ENCODE peak calls at places on chromosomes 16 and 17, in four cellular contexts. P is IMR-90, R is H9, K is mesendoderm. H is an unnamed sample.

GRCh38 chr17:50447870-50448573 is 20.7 kb downstream of the CHAD start:
- DNase-seq in P (no peak), R (no peak), K (no peak), H (no peak)

GRCh38 chr17:21296097-21297025 is 11.8 kb downstream of the MAP2K3 start:
- DNase-seq in P (peak), R (no peak), K (no peak), H (no peak)

GRCh38 chr16:83994087-83994486 is 26.0 kb downstream of the NECAB2 start:
- DNase-seq in P (peak), R (no peak), K (peak), H (no peak)

GRCh38 chr17:57566724-57567123 is 178.4 kb downstream of the CCDC182 start:
- DNase-seq in P (no peak), R (no peak), K (no peak), H (no peak)

GRCh38 chr17:968812-969766 is 10.5 kb downstream of the NXN start:
- DNase-seq in P (no peak), R (no peak), K (no peak), H (no peak)

GRCh38 chr17:81073967-81074366 is 39.0 kb downstream of the BAIAP2 start:
- DNase-seq in P (no peak), R (no peak), K (no peak), H (no peak)

GRCh38 chr17:2025622-2026309 is 632 bp upstream of the RTN4RL1 start:
- DNase-seq in P (peak), R (peak), K (peak), H (peak)

GRCh38 chr16:27321013-27321960 is 7.5 kb downstream of the IL4R start:
- DNase-seq in P (peak), R (no peak), K (no peak), H (no peak)

GRCh38 chr17:64406321-64407200 is 15.9 kb upstream of the PECAM1 start:
- DNase-seq in P (no peak), R (no peak), K (peak), H (no peak)

GRCh38 chr16:19898924-19899604 is 14.4 kb upstream of the GPRC5B start:
- DNase-seq in P (peak), R (peak), K (peak), H (peak)

GRCh38 chr17:20105539-20106291 is 96.6 kb downstream of the SPECC1 start:
- DNase-seq in P (no peak), R (peak), K (peak), H (no peak)

GRCh38 chr16:8555400-8555799 is 34.9 kb downstream of the TMEM114 start:
- DNase-seq in P (no peak), R (no peak), K (no peak), H (no peak)

GRCh38 chr17:81713004-81713555 is 996 bp downstream of the SLC25A10 start:
- DNase-seq in P (no peak), R (no peak), K (no peak), H (no peak)

GRCh38 chr16:51636913-51637743 is 486.1 kb upstream of the SALL1 start:
- DNase-seq in P (no peak), R (peak), K (peak), H (no peak)
- H2AK5ac ChIP-seq in P (peak), R (no peak), K (peak), H (no peak)

GRCh38 chr16:11349599-11350276 is 4.5 kb downstream of the RMI2 start:
- DNase-seq in P (peak), R (no peak), K (no peak), H (no peak)
- H2AK5ac ChIP-seq in P (peak), R (no peak), K (no peak), H (no peak)

DNA sequence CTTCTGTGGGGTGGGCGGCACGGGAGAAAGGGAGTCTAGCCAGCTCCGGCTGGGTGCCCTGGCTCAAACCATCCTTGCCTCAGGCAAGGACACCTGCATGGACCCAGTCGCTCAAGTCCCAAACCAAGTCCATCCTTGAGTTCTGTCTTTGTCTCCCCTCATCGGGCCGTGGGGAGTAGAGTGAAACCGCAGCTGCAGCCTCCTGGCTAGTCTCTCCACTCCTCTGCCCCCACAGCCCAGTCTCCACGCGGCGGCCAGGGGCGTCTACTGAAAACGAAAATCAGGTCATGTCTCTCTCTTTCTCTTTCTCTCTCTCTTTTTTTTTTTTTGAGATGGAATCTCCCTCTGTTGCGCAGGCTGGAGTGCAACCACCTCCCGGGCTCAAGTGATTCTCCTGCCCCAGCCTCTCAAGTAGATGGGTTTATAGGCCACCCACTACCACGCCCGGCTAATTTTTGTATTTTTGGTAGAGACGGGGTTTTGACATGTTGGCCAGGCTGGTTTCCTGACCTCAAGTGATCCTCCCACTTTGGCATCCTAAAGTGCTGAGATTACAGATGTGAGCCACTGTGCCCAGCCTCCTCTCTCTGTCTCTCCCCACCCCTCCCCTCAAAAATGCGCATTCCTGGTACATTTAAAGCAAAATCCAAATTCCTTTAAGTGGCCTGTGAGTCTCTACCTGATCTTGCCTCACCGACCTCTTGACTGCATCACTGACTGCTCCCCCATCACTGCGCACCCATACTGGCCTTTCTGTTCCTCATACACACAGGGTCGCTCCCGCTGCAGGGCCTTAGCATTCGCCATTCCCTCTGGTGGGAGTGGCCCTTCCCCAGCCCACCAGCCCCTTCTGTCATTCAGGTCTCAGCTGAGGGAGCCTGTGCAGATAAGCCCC is 17.7 kb upstream of the RMI2 start:
- DNase-seq in P (no peak), R (peak), K (peak), H (no peak)
- H2AK5ac ChIP-seq in P (peak), R (peak), K (peak), H (peak)

GRCh38 chr17:29045734-29046133 is 2.8 kb downstream of the PIPOX start:
- DNase-seq in P (no peak), R (no peak), K (no peak), H (no peak)
- H2AK5ac ChIP-seq in P (no peak), R (no peak), K (no peak), H (no peak)

DNA sequence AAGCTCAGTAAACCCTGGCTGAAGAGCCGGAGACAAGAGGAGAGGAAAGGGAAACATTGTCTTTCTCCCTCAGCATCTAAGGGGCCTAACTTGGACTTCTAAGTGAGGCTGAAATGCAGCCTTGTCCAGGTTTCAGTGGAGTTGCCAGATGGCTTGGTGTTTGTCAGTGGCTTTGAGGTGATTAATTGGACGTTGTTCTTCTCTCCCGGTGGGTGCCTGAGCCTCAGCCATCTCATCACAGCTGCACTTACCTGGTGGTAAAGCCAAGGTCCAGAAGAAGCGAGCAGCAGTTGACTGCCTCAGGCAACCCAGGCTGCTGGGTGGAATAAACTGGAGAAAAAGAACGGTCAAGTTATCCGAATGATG is 202.2 kb upstream of the NLRP1 start:
- DNase-seq in P (no peak), R (no peak), K (no peak), H (no peak)
- H2AK5ac ChIP-seq in P (peak), R (no peak), K (no peak), H (no peak)

GRCh38 chr16:29791845-29792797 is 1.6 kb downstream of the KIF22 start:
- DNase-seq in P (no peak), R (no peak), K (no peak), H (no peak)

GRCh38 chr16:29790183-29790948 is at the start of gene KIF22:
- DNase-seq in P (peak), R (peak), K (peak), H (peak)

GRCh38 chr16:29794231-29794710 is 3.7 kb downstream of the KIF22 start:
- DNase-seq in P (no peak), R (no peak), K (no peak), H (no peak)

GRCh38 chr16:29790949-29791844 is 646 bp downstream of the KIF22 start:
- DNase-seq in P (no peak), R (no peak), K (no peak), H (no peak)

GRCh38 chr16:29789775-29790182 is 772 bp upstream of the KIF22 start:
- DNase-seq in P (no peak), R (no peak), K (no peak), H (no peak)
- H2AK5ac ChIP-seq in P (peak), R (no peak), K (peak), H (peak)

GRCh38 chr16:23504076-23504452 is 6.2 kb downstream of the GGA2 start:
- DNase-seq in P (peak), R (no peak), K (no peak), H (no peak)
- H2AK5ac ChIP-seq in P (no peak), R (no peak), K (no peak), H (no peak)

H was measured in neuronal stem cell.